ENCODE peak calls at places on chromosomes 7 and 10, in four cellular contexts. T, V, I and S are unnamed samples.

GRCh38 chr10:79923669-79924068 is 25.2 kb downstream of the SFTPD start:
- DNase-seq in T (no peak), V (no peak), I (no peak), S (no peak)

GRCh38 chr7:73718905-73719805 is at the start of gene STX1A:
- DNase-seq in T (peak), V (peak), I (peak), S (no peak)

GRCh38 chr7:57165285-57165899 is 33.2 kb upstream of the ZNF479 start:
- DNase-seq in T (no peak), V (no peak), I (no peak), S (no peak)

GRCh38 chr7:25124485-25125136 is 449 bp downstream of the CYCS start:
- DNase-seq in T (no peak), V (no peak), I (no peak), S (no peak)

GRCh38 chr10:103823706-103824272 is 31.6 kb downstream of the SH3PXD2A start:
- DNase-seq in T (no peak), V (no peak), I (no peak), S (no peak)

GRCh38 chr10:3990307-3990706 is 205.3 kb upstream of the KLF6 start:
- DNase-seq in T (no peak), V (no peak), I (no peak), S (no peak)

GRCh38 chr10:101405006-101405405 is 51.0 kb downstream of the BTRC start:
- DNase-seq in T (no peak), V (no peak), I (no peak), S (no peak)

GRCh38 chr7:18495412-18496335 is at the start of gene HDAC9:
- DNase-seq in T (peak), V (peak), I (peak), S (no peak)

GRCh38 chr10:114638874-114639625 is 19.0 kb downstream of the ABLIM1 start:
- DNase-seq in T (no peak), V (no peak), I (no peak), S (peak)

GRCh38 chr7:39501358-39501757 is 64.8 kb upstream of the YAE1 start:
- DNase-seq in T (no peak), V (no peak), I (no peak), S (no peak)

GRCh38 chr10:43251664-43252165 is 15.2 kb downstream of the RASGEF1A start:
- DNase-seq in T (no peak), V (no peak), I (no peak), S (no peak)

GRCh38 chr10:49303711-49304110 is 4.7 kb downstream of the C10orf71 start:
- DNase-seq in T (no peak), V (no peak), I (no peak), S (no peak)

GRCh38 chr7:82629583-82629982 is 186.0 kb upstream of the CACNA2D1 start:
- DNase-seq in T (no peak), V (no peak), I (no peak), S (no peak)

GRCh38 chr10:88198023-88198422 is 334.6 kb downstream of the PTEN start:
- DNase-seq in T (no peak), V (no peak), I (no peak), S (no peak)

GRCh38 chr7:147990837-147991236 is 599.7 kb upstream of the C7orf33 start:
- DNase-seq in T (no peak), V (no peak), I (no peak), S (no peak)